ENCODE peak calls at places on chromosomes 16 and 17, in four cellular contexts. One of them, this sample, is unnamed.

GRCh38 chr17:30956764-30957374 is 14.0 kb upstream of the RNF135 start:
- DNase-seq in breast epithelium: peak
- DNase-seq in uterus: no peak
- DNase-seq in A549: no peak
- DNase-seq in this sample: no peak

GRCh38 chr17:81057079-81057730 is 22.3 kb downstream of the BAIAP2 start:
- DNase-seq in uterus: peak
- DNase-seq in breast epithelium: peak
- DNase-seq in A549: peak
- DNase-seq in this sample: peak

GRCh38 chr17:77465358-77466041 is 324.7 kb downstream of the SEC14L1 start:
- DNase-seq in uterus: no peak
- DNase-seq in A549: no peak
- DNase-seq in breast epithelium: no peak
- DNase-seq in this sample: no peak

GRCh38 chr16:4489030-4489429 is 12.8 kb downstream of the HMOX2 start:
- DNase-seq in breast epithelium: no peak
- DNase-seq in uterus: no peak
- DNase-seq in A549: no peak
- DNase-seq in this sample: no peak

GRCh38 chr17:77580531-77580930 is 378.0 kb upstream of the TNRC6C start:
- DNase-seq in breast epithelium: no peak
- DNase-seq in A549: no peak
- DNase-seq in uterus: no peak
- DNase-seq in this sample: no peak

GRCh38 chr17:12773153-12773552 is 16.1 kb upstream of the ARHGAP44 start:
- DNase-seq in A549: no peak
- DNase-seq in uterus: no peak
- DNase-seq in breast epithelium: no peak
- DNase-seq in this sample: no peak

GRCh38 chr17:80474231-80474932 is 2.0 kb downstream of the NPTX1 start:
- DNase-seq in A549: peak
- DNase-seq in uterus: no peak
- DNase-seq in breast epithelium: no peak
- DNase-seq in this sample: no peak

GRCh38 chr17:50152736-50153135 is 2.3 kb upstream of the PPP1R9B start:
- DNase-seq in A549: no peak
- DNase-seq in breast epithelium: no peak
- DNase-seq in uterus: no peak
- DNase-seq in this sample: no peak

GRCh38 chr16:27462200-27462845 is 60.3 kb downstream of the IL21R start:
- DNase-seq in A549: no peak
- DNase-seq in uterus: no peak
- DNase-seq in breast epithelium: no peak
- DNase-seq in this sample: no peak

GRCh38 chr16:78925071-78925714 is 675.3 kb downstream of the MAF start:
- DNase-seq in A549: peak
- DNase-seq in uterus: no peak
- DNase-seq in breast epithelium: no peak
- DNase-seq in this sample: no peak

GRCh38 chr16:12628526-12628925 is 175.2 kb downstream of the CPPED1 start:
- DNase-seq in breast epithelium: no peak
- DNase-seq in A549: no peak
- DNase-seq in uterus: no peak
- DNase-seq in this sample: no peak

GRCh38 chr16:1989826-1990335 is at the start of gene SYNGR3:
- DNase-seq in breast epithelium: no peak
- DNase-seq in uterus: no peak
- DNase-seq in A549: no peak
- DNase-seq in this sample: no peak

GRCh38 chr17:71975998-71976649 is 144.7 kb upstream of the SOX9 start:
- DNase-seq in uterus: peak
- DNase-seq in A549: peak
- DNase-seq in breast epithelium: peak
- DNase-seq in this sample: peak

GRCh38 chr16:55502801-55503366 is 6.0 kb upstream of the LPCAT2 start:
- DNase-seq in breast epithelium: peak
- DNase-seq in uterus: peak
- DNase-seq in A549: no peak
- DNase-seq in this sample: peak

GRCh38 chr16:89540557-89540956 is 19.9 kb upstream of the RPL13 start:
- DNase-seq in uterus: no peak
- DNase-seq in breast epithelium: no peak
- DNase-seq in A549: no peak
- DNase-seq in this sample: no peak

GRCh38 chr16:89906141-89907025 is 12.3 kb upstream of the MC1R start:
- DNase-seq in uterus: no peak
- DNase-seq in breast epithelium: no peak
- DNase-seq in A549: peak
- DNase-seq in this sample: no peak

GRCh38 chr16:7921360-7921759 is 588.7 kb downstream of the RBFOX1 start:
- DNase-seq in A549: no peak
- DNase-seq in uterus: no peak
- DNase-seq in breast epithelium: no peak
- DNase-seq in this sample: no peak

GRCh38 chr17:17401271-17401781 is 75.5 kb upstream of the MED9 start:
- DNase-seq in A549: peak
- DNase-seq in uterus: no peak
- DNase-seq in breast epithelium: no peak
- DNase-seq in this sample: no peak

GRCh38 chr17:38870259-38871165 is 654 bp downstream of the LASP1 start:
- DNase-seq in A549: peak
- DNase-seq in breast epithelium: peak
- DNase-seq in uterus: peak
- DNase-seq in this sample: no peak

GRCh38 chr17:58302171-58302918 is 21.6 kb upstream of the MPO start:
- DNase-seq in breast epithelium: no peak
- DNase-seq in uterus: no peak
- DNase-seq in A549: no peak
- DNase-seq in this sample: no peak

GRCh38 chr16:15830832-15831451 is 25.9 kb downstream of the MYH11 start:
- DNase-seq in breast epithelium: no peak
- DNase-seq in A549: no peak
- DNase-seq in uterus: no peak
- DNase-seq in this sample: no peak

GRCh38 chr17:47698749-47699535 is 5.0 kb downstream of the TBKBP1 start:
- DNase-seq in A549: peak
- DNase-seq in breast epithelium: no peak
- DNase-seq in uterus: peak
- DNase-seq in this sample: no peak

GRCh38 chr16:55144656-55145055 is 179.3 kb upstream of the IRX6 start:
- DNase-seq in breast epithelium: no peak
- DNase-seq in A549: no peak
- DNase-seq in uterus: no peak
- DNase-seq in this sample: no peak

GRCh38 chr17:37117743-37118142 is 169.0 kb downstream of the AATF start:
- DNase-seq in breast epithelium: no peak
- DNase-seq in A549: no peak
- DNase-seq in uterus: no peak
- DNase-seq in this sample: no peak

GRCh38 chr17:74453665-74454196 is 12.7 kb upstream of the CD300A start:
- DNase-seq in A549: peak
- DNase-seq in breast epithelium: peak
- DNase-seq in uterus: no peak
- DNase-seq in this sample: no peak

GRCh38 chr17:49298371-49298976 is 63.6 kb downstream of the ZNF652 start:
- DNase-seq in breast epithelium: no peak
- DNase-seq in A549: no peak
- DNase-seq in uterus: no peak
- DNase-seq in this sample: no peak

GRCh38 chr17:38611872-38612376 is 6.2 kb upstream of the SRCIN1 start:
- DNase-seq in uterus: no peak
- DNase-seq in breast epithelium: no peak
- DNase-seq in A549: no peak
- DNase-seq in this sample: no peak

GRCh38 chr17:67245694-67246397 is 850 bp upstream of the HELZ start:
- DNase-seq in breast epithelium: no peak
- DNase-seq in uterus: no peak
- DNase-seq in A549: no peak
- DNase-seq in this sample: no peak

GRCh38 chr16:24346734-24347133 is 90.6 kb downstream of the CACNG3 start:
- DNase-seq in breast epithelium: no peak
- DNase-seq in A549: no peak
- DNase-seq in uterus: no peak
- DNase-seq in this sample: no peak

GRCh38 chr17:8583954-8584353 is 46.6 kb downstream of the MYH10 start:
- DNase-seq in uterus: no peak
- DNase-seq in breast epithelium: no peak
- DNase-seq in A549: no peak
- DNase-seq in this sample: no peak

GRCh38 chr17:34110315-34110714 is 144.8 kb upstream of the CCL2 start:
- DNase-seq in breast epithelium: no peak
- DNase-seq in A549: no peak
- DNase-seq in uterus: no peak
- DNase-seq in this sample: no peak

GRCh38 chr16:47037396-47037745 is 63.9 kb upstream of the DNAJA2 start:
- DNase-seq in A549: peak
- DNase-seq in breast epithelium: no peak
- DNase-seq in uterus: peak
- DNase-seq in this sample: no peak

GRCh38 chr16:3207086-3207953 is 19.3 kb downstream of the OR1F1 start:
- DNase-seq in uterus: no peak
- DNase-seq in breast epithelium: no peak
- DNase-seq in A549: no peak
- DNase-seq in this sample: no peak

GRCh38 chr17:6779411-6779810 is 3.4 kb downstream of the FBXO39 start:
- DNase-seq in A549: no peak
- DNase-seq in breast epithelium: no peak
- DNase-seq in uterus: no peak
- DNase-seq in this sample: no peak

DNA sequence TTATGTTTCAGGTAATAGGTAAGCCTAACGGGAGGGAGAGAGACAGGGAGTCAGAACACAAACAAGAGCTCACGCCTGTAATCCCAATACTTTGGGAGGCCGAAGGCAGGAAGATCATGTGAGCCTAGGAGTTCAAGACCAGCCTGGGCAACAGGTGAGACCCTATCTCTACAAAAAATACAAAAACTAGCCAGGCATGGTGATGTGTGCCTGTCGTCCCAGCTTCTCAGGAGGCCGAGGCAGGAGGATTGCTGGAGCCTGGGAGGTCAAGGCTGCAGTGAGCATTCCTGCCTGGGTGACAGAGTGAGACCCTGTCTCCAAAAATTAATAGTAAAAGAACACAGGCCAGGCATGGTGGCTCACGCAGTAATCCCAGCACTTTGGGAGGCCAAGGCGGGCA is 27.4 kb downstream of the YWHAE start:
- DNase-seq in breast epithelium: no peak
- DNase-seq in A549: no peak
- DNase-seq in uterus: no peak
- DNase-seq in this sample: no peak
- H3K27ac ChIP-seq in breast epithelium: no peak
- H3K27ac ChIP-seq in A549: no peak
- H3K27ac ChIP-seq in uterus: no peak
- H3K27ac ChIP-seq in this sample: no peak

GRCh38 chr16:20966746-20967145 is 66.2 kb downstream of the LYRM1 start:
- DNase-seq in uterus: no peak
- DNase-seq in A549: no peak
- DNase-seq in breast epithelium: no peak
- DNase-seq in this sample: no peak
- H3K27ac ChIP-seq in uterus: no peak
- H3K27ac ChIP-seq in A549: no peak
- H3K27ac ChIP-seq in breast epithelium: no peak
- H3K27ac ChIP-seq in this sample: no peak

GRCh38 chr17:40069751-40070643 is 7.2 kb downstream of the THRA start:
- DNase-seq in uterus: peak
- DNase-seq in breast epithelium: no peak
- DNase-seq in A549: peak
- DNase-seq in this sample: no peak

GRCh38 chr17:40068129-40068581 is 5.4 kb downstream of the THRA start:
- DNase-seq in A549: no peak
- DNase-seq in breast epithelium: no peak
- DNase-seq in uterus: no peak
- DNase-seq in this sample: no peak

GRCh38 chr17:40068584-40068916 is 5.8 kb downstream of the THRA start:
- DNase-seq in uterus: no peak
- DNase-seq in breast epithelium: no peak
- DNase-seq in A549: no peak
- DNase-seq in this sample: no peak

GRCh38 chr17:40067710-40068109 is 4.9 kb downstream of the THRA start:
- DNase-seq in uterus: no peak
- DNase-seq in breast epithelium: no peak
- DNase-seq in A549: no peak
- DNase-seq in this sample: no peak

DNA sequence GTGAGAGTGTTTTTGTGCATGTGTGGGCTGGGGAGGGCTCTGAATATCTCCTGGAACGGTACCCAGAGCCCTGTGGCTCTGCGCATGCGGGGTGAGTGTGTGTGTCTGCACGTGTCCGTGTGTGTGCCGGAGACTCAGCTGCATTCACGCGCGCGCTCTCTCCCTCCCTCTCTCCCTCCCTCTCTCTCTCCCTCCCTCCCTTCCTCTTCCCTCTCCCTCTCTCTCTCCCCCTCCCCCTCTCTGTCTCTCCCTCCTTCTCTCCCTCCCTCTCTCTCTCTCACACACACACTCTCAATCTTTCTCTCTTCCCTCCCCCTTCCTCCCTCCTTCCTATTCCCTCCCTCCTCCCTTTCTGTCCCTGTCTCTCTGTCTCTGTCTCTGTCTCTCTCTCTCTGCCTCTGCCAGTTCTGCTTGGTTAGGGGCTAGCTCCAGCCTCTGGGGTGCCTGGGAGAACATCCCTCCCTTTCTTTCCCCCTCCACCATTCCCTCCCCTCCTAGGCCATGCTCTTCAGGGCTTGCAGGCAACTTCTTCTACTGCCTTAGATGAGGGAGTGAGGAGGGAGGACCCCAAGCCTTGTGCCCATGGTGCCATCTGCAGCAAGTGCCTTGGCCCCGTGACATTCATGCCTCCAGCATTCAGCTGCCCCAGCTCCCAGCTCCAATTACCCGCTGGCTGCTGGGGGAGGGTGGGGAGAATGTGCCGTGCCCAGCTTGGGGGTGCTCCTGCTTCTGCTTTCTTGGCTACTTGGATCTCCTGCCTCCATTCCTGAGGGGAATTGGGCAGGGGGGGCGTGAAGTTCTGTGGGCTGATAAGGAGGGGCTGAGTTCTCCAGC is 6.4 kb downstream of the THRA start:
- DNase-seq in breast epithelium: peak
- DNase-seq in A549: no peak
- DNase-seq in uterus: peak
- DNase-seq in this sample: peak
- H3K27ac ChIP-seq in breast epithelium: peak
- H3K27ac ChIP-seq in A549: peak
- H3K27ac ChIP-seq in uterus: peak
- H3K27ac ChIP-seq in this sample: peak

GRCh38 chr17:82384051-82384729 is 12.6 kb downstream of the UTS2R start:
- DNase-seq in A549: no peak
- DNase-seq in uterus: no peak
- DNase-seq in breast epithelium: no peak
- DNase-seq in this sample: no peak

GRCh38 chr17:82386881-82387498 is 15.4 kb downstream of the UTS2R start:
- DNase-seq in breast epithelium: no peak
- DNase-seq in uterus: no peak
- DNase-seq in A549: no peak
- DNase-seq in this sample: no peak

GRCh38 chr17:82386256-82386831 is 14.8 kb downstream of the UTS2R start:
- DNase-seq in A549: no peak
- DNase-seq in breast epithelium: no peak
- DNase-seq in uterus: no peak
- DNase-seq in this sample: no peak

GRCh38 chr17:82384730-82385429 is 13.3 kb downstream of the UTS2R start:
- DNase-seq in breast epithelium: peak
- DNase-seq in A549: peak
- DNase-seq in uterus: no peak
- DNase-seq in this sample: no peak

GRCh38 chr17:82385559-82386255 is 14.1 kb downstream of the UTS2R start:
- DNase-seq in breast epithelium: no peak
- DNase-seq in uterus: no peak
- DNase-seq in A549: no peak
- DNase-seq in this sample: no peak
- H3K27ac ChIP-seq in breast epithelium: peak
- H3K27ac ChIP-seq in uterus: peak
- H3K27ac ChIP-seq in A549: peak
- H3K27ac ChIP-seq in this sample: no peak

This sample was measured in substantia nigra.